ENCODE peak calls at places on chromosome 15, in ten cellular contexts. C is lung; X is HEK293T; Y is stimulated activated CD4-positive, alpha-beta T cell treated with anti-CD3 and anti-CD28 coated beads, Interleukin-15, amount 100 ng/mL, for 1 hour; S is substantia nigra; A is AG09309; B is activated CD4-positive, alpha-beta T cell treated with anti-CD3 and anti-CD28 coated beads, Interleukin-2, amount 50 U/mL, for 24 hours; H is stimulated activated CD8-positive, alpha-beta memory T cell treated with anti-CD3 and anti-CD28 coated beads, Interleukin-7, amount 100 ng/mL, for 1 hour; Z is stomach; G is H54. D is an unnamed sample.

GRCh38 chr15:74978077-74978476 is 17.3 kb upstream of the SCAMP5 start:
- DNase-seq in G (no peak), H (no peak), A (no peak), X (no peak), Y (no peak), Z (no peak), S (no peak), B (no peak), C (no peak), D (no peak)

GRCh38 chr15:59594493-59594942 is 17.1 kb upstream of the GCNT3 start:
- DNase-seq in H (no peak), C (no peak), Z (no peak), A (peak; percentile 45), G (peak; percentile 28), S (no peak), X (no peak), Y (no peak), B (no peak), D (no peak)

GRCh38 chr15:26864664-26865191 is 2.1 kb upstream of the GABRA5 start:
- DNase-seq in A (peak; percentile 4), H (no peak), Z (peak; percentile 31), B (no peak), S (no peak), Y (no peak), C (no peak), G (peak; percentile 44), X (peak; percentile 35), D (peak; percentile 56)

GRCh38 chr15:72199721-72200212 is 2.2 kb upstream of the GRAMD2A start:
- DNase-seq in G (peak; percentile 67), S (peak; percentile 63), B (peak; percentile 59), H (peak; percentile 45), Y (peak; percentile 62), A (peak; percentile 27), C (peak; percentile 82), Z (peak; percentile 85), X (peak; percentile 77), D (peak; percentile 91)

GRCh38 chr15:66886241-66886675 is 179.1 kb upstream of the SMAD3 start:
- DNase-seq in G (no peak), Y (no peak), A (no peak), B (no peak), S (no peak), C (no peak), Z (no peak), X (peak; percentile 75), H (no peak), D (no peak)

GRCh38 chr15:31328425-31328998 is 1.9 kb downstream of the KLF13 start:
- DNase-seq in C (no peak), X (peak; percentile 17), Z (no peak), B (peak; percentile 67), S (no peak), Y (no peak), A (no peak), H (peak; percentile 53), G (peak; percentile 68), D (peak; percentile 36)

GRCh38 chr15:68589783-68590710 is 11.3 kb downstream of the CORO2B start:
- DNase-seq in Z (no peak), X (no peak), S (peak; percentile 50), B (no peak), C (no peak), A (no peak), G (no peak), Y (no peak), H (no peak), D (no peak)

GRCh38 chr15:48318131-48318530 is 13.1 kb upstream of the DUT start:
- DNase-seq in Z (no peak), S (no peak), B (no peak), C (no peak), G (no peak), H (no peak), X (no peak), Y (no peak), A (no peak), D (no peak)

GRCh38 chr15:101012326-101013040 is 93.3 kb downstream of the LRRK1 start:
- DNase-seq in X (no peak), S (no peak), H (no peak), Z (no peak), B (no peak), Y (no peak), G (no peak), A (no peak), C (peak; percentile 26), D (no peak)

GRCh38 chr15:63718590-63719035 is 115.1 kb downstream of the HERC1 start:
- DNase-seq in B (no peak), Y (no peak), H (no peak), S (no peak), Z (no peak), A (peak; percentile 40), C (no peak), X (no peak), G (peak; percentile 2), D (no peak)

GRCh38 chr15:37122703-37123102 is 22.4 kb upstream of the MEIS2 start:
- DNase-seq in Y (no peak), B (no peak), A (no peak), Z (no peak), H (no peak), X (no peak), G (no peak), S (no peak), C (no peak), D (no peak)

GRCh38 chr15:35271371-35272043 is 186.4 kb upstream of the NANOGP8 start:
- DNase-seq in B (no peak), Z (no peak), A (no peak), Y (no peak), C (no peak), H (no peak), S (no peak), G (no peak), X (no peak), D (no peak)

GRCh38 chr15:69602921-69603320 is 150.3 kb downstream of the RPLP1 start:
- DNase-seq in H (no peak), A (no peak), S (no peak), B (no peak), X (no peak), Y (no peak), Z (no peak), G (no peak), C (no peak), D (no peak)

GRCh38 chr15:73851679-73852078 is 21.7 kb upstream of the TBC1D21 start:
- DNase-seq in B (peak; percentile 4), H (no peak), A (no peak), Y (no peak), C (no peak), X (peak; percentile 56), S (no peak), Z (no peak), G (peak; percentile 17), D (peak; percentile 57)

GRCh38 chr15:66323312-66323928 is 30.1 kb downstream of the DIS3L start:
- DNase-seq in G (no peak), X (no peak), H (no peak), S (no peak), B (no peak), A (no peak), C (no peak), Y (no peak), Z (no peak), D (no peak)

GRCh38 chr15:36491912-36492311 is 87.5 kb upstream of the CDIN1 start:
- DNase-seq in X (no peak), S (no peak), Y (no peak), G (no peak), A (no peak), B (no peak), C (no peak), Z (no peak), H (no peak), D (no peak)

GRCh38 chr15:74042603-74043424 is 39.5 kb downstream of the GOLGA6A start:
- DNase-seq in X (no peak), H (no peak), A (no peak), S (no peak), G (no peak), C (no peak), Z (no peak), B (no peak), Y (no peak), D (no peak)

D was measured in KBM-7.